ENCODE peak calls at places on chromosomes 2 and 18, in four cellular contexts. B is psoas muscle, F is left lung, T is K562. V is an unnamed sample.

GRCh38 chr2:50591021-50591420 is 440.9 kb downstream of the NRXN1 start:
- DNase-seq in B (no peak), F (no peak), T (no peak), V (no peak)

GRCh38 chr2:150526827-150527226 is 39.4 kb upstream of the RND3 start:
- DNase-seq in B (no peak), F (no peak), T (no peak), V (no peak)

GRCh38 chr2:160816916-160817315 is 323.3 kb upstream of the RBMS1 start:
- DNase-seq in B (no peak), F (no peak), T (no peak), V (no peak)

GRCh38 chr2:36352024-36352398 is 3.6 kb upstream of the CRIM1 start:
- DNase-seq in B (no peak), F (no peak), T (peak; percentile 44), V (no peak)

GRCh38 chr2:19073522-19073921 is 284.9 kb downstream of the OSR1 start:
- DNase-seq in B (peak; percentile 87), F (no peak), T (no peak), V (no peak)

GRCh38 chr18:47150029-47150823 is at the start of gene HDHD2:
- DNase-seq in B (peak; percentile 94), F (peak; percentile 89), T (peak; percentile 73), V (peak; percentile 90)

GRCh38 chr2:179729961-179730360 is 131.5 kb downstream of the ZNF385B start:
- DNase-seq in B (no peak), F (no peak), T (no peak), V (no peak)

GRCh38 chr2:147623328-147623727 is 221.5 kb upstream of the ACVR2A start:
- DNase-seq in B (no peak), F (no peak), T (no peak), V (no peak)

GRCh38 chr2:11875481-11875880 is 129.0 kb downstream of the LPIN1 start:
- DNase-seq in B (no peak), F (no peak), T (no peak), V (no peak)

GRCh38 chr2:66957198-66957597 is 439.9 kb upstream of the ETAA1 start:
- DNase-seq in B (no peak), F (no peak), T (no peak), V (no peak)

GRCh38 chr2:234107861-234108260 is 57.4 kb downstream of the SPP2 start:
- DNase-seq in B (no peak), F (no peak), T (no peak), V (no peak)

GRCh38 chr2:95025406-95026319 is at the start of gene MAL:
- DNase-seq in B (no peak), F (no peak), T (peak; percentile 51), V (peak; percentile 31)

GRCh38 chr18:8752329-8752728 is 47.0 kb downstream of the MTCL1 start:
- DNase-seq in B (no peak), F (no peak), T (no peak), V (no peak)

GRCh38 chr2:108820439-108820838 is 33.9 kb downstream of the CCDC138 start:
- DNase-seq in B (no peak), F (no peak), T (no peak), V (no peak)

GRCh38 chr2:33131108-33131507 is 184.4 kb downstream of the LTBP1 start:
- DNase-seq in B (no peak), F (no peak), T (no peak), V (no peak)

GRCh38 chr2:121273116-121273515 is 11.9 kb downstream of the TFCP2L1 start:
- DNase-seq in B (no peak), F (no peak), T (no peak), V (no peak)

GRCh38 chr2:60064687-60065361 is 488.6 kb downstream of the BCL11A start:
- DNase-seq in B (no peak), F (no peak), T (no peak), V (no peak)

GRCh38 chr2:29606105-29606871 is 315.1 kb downstream of the ALK start:
- DNase-seq in B (no peak), F (no peak), T (no peak), V (no peak)

GRCh38 chr18:3067213-3068118 is 54.5 kb upstream of the LPIN2 start:
- DNase-seq in B (no peak), F (no peak), T (no peak), V (no peak)

GRCh38 chr2:210072922-210073509 is 70.6 kb downstream of the RPE start:
- DNase-seq in B (no peak), F (no peak), T (peak; percentile 16), V (no peak)

GRCh38 chr2:36473230-36473629 is 117.7 kb downstream of the CRIM1 start:
- DNase-seq in B (no peak), F (no peak), T (no peak), V (no peak)

GRCh38 chr18:55096261-55097026 is 137.2 kb upstream of the CCDC68 start:
- DNase-seq in B (peak; percentile 53), F (no peak), T (no peak), V (peak; percentile 67)

GRCh38 chr2:232800166-232800565 is 23.8 kb upstream of the KCNJ13 start:
- DNase-seq in B (no peak), F (no peak), T (no peak), V (no peak)

GRCh38 chr2:226308981-226309380 is 490.6 kb downstream of the IRS1 start:
- DNase-seq in B (peak; percentile 45), F (no peak), T (no peak), V (no peak)

GRCh38 chr18:76376668-76377358 is 118.2 kb downstream of the ZNF516 start:
- DNase-seq in B (no peak), F (peak; percentile 66), T (peak; percentile 11), V (no peak)

GRCh38 chr2:136129601-136130000 is 11.7 kb upstream of the CXCR4 start:
- DNase-seq in B (no peak), F (no peak), T (no peak), V (peak; percentile 71)

GRCh38 chr2:86790828-86791561 is at the start of gene CD8A:
- DNase-seq in B (no peak), F (no peak), T (no peak), V (no peak)

GRCh38 chr2:107525420-107525819 is 301.3 kb upstream of the RGPD4 start:
- DNase-seq in B (no peak), F (no peak), T (no peak), V (no peak)

GRCh38 chr2:177265386-177265690 is 811 bp upstream of the NFE2L2 start:
- DNase-seq in B (no peak), F (no peak), T (no peak), V (no peak)

GRCh38 chr18:11909081-11909410 is 929 bp upstream of the MPPE1 start:
- DNase-seq in B (no peak), F (no peak), T (no peak), V (no peak)

GRCh38 chr2:238173692-238174091 is 14.9 kb downstream of the ERFE start:
- DNase-seq in B (no peak), F (no peak), T (no peak), V (no peak)

GRCh38 chr18:57909620-57910019 is 106.5 kb upstream of the ATP8B1 start:
- DNase-seq in B (no peak), F (no peak), T (no peak), V (peak; percentile 75)

GRCh38 chr2:72969706-72970105 is 52.4 kb downstream of the EMX1 start:
- DNase-seq in B (peak; percentile 29), F (no peak), T (no peak), V (no peak)

GRCh38 chr2:149420053-149420963 is 89.9 kb downstream of the LYPD6 start:
- DNase-seq in B (no peak), F (no peak), T (no peak), V (peak; percentile 64)

GRCh38 chr2:240965296-240965904 is 33.0 kb upstream of the SNED1 start:
- DNase-seq in B (peak; percentile 51), F (peak; percentile 65), T (no peak), V (no peak)

DNA sequence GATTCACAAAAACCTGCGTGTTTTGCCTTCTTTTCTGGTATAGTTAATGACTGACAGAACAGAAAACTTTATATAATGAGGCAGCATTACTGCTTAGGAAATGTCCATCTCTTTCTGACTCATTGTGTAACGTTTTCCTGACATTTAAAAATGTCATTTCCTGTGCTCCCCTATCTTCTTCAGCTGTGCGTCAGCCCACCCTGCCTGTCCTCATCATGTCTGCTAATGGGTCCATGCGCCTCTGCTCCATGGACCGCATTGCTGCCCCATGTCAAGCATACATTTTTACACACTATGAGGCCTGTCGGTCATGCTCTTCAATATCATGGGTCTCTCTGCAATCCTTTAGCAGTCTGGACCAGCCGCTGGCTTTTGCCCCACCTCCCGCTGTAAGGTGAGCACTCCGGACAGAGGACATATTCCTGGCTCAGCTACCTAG is 234.3 kb downstream of the CDCA7 start:
- DNase-seq in B (no peak), F (no peak), T (no peak), V (no peak)
- H3K4me3 ChIP-seq in B (peak overlapping the region; percentile 60), F (no peak overlapping the region), T (no peak overlapping the region), V (no peak overlapping the region)

GRCh38 chr18:35653392-35653791 is 71.9 kb downstream of the GALNT1 start:
- DNase-seq in B (no peak), F (no peak), T (no peak), V (no peak)

GRCh38 chr18:35661483-35662146 is 80.1 kb downstream of the GALNT1 start:
- DNase-seq in B (no peak), F (no peak), T (no peak), V (no peak)

GRCh38 chr18:35662293-35663062 is 80.9 kb downstream of the GALNT1 start:
- DNase-seq in B (no peak), F (no peak), T (no peak), V (no peak)

GRCh38 chr18:35658112-35658511 is 76.6 kb downstream of the GALNT1 start:
- DNase-seq in B (no peak), F (no peak), T (no peak), V (no peak)
- H3K4me1 ChIP-seq in B (peaks cover 29% of the 10 kb centered on the region), F (peaks cover 4% of the 10 kb centered on the region), T (no peaks in the 10 kb centered on the region), V (no peaks in the 10 kb centered on the region)

GRCh38 chr18:62312851-62313250 is 12.3 kb upstream of the TNFRSF11A start:
- DNase-seq in B (no peak), F (no peak), T (no peak), V (no peak)

GRCh38 chr18:62324355-62324828 is 718 bp upstream of the TNFRSF11A start:
- DNase-seq in B (no peak), F (no peak), T (no peak), V (no peak)

GRCh38 chr18:62323483-62324354 is 1.4 kb upstream of the TNFRSF11A start:
- DNase-seq in B (no peak), F (no peak), T (no peak), V (no peak)

GRCh38 chr18:62318613-62319012 is 6.5 kb upstream of the TNFRSF11A start:
- DNase-seq in B (no peak), F (no peak), T (peak; percentile 29), V (no peak)
- TF ChIP-seq CTCF in B (no peak), F (no peak), T (no peak), V (no peak)

GRCh38 chr2:85255456-85255812 is 72.4 kb downstream of the TGOLN2 start:
- DNase-seq in B (no peak), F (no peak), T (no peak), V (no peak)
- H3K4me3 ChIP-seq in B (no peak overlapping the region), F (no peak overlapping the region), T (no peak overlapping the region), V (no peak overlapping the region)

V was measured in Peyer's patch.